ENCODE peak calls at places on chromosome 5, in six cellular contexts. T, D, G, U, F and O are unnamed samples.

GRCh38 chr5:172007153-172007794 is 836 bp upstream of the FBXW11 start:
- DNase-seq in F (no peak), U (no peak), D (no peak), T (no peak), G (no peak), O (no peak)

GRCh38 chr5:147072591-147072990 is 162.2 kb upstream of the STK32A start:
- DNase-seq in F (no peak), D (no peak), T (no peak), U (no peak), G (no peak), O (no peak)

GRCh38 chr5:173496129-173496882 is 120.1 kb downstream of the BOD1 start:
- DNase-seq in G (no peak), D (no peak), U (no peak), F (no peak), T (no peak), O (no peak)

GRCh38 chr5:108769352-108769751 is 21.7 kb downstream of the FER start:
- DNase-seq in U (no peak), F (no peak), T (no peak), D (no peak), G (no peak), O (no peak)

GRCh38 chr5:143648696-143649095 is 163.3 kb upstream of the HMHB1 start:
- DNase-seq in D (no peak), F (no peak), U (no peak), T (no peak), G (no peak), O (no peak)

GRCh38 chr5:176639981-176640380 is 7.3 kb upstream of the TSPAN17 start:
- DNase-seq in G (no peak), F (no peak), D (no peak), T (no peak), U (no peak), O (no peak)

GRCh38 chr5:33210983-33211382 is 229.8 kb upstream of the TARS1 start:
- DNase-seq in F (no peak), U (no peak), T (no peak), G (no peak), D (no peak), O (no peak)

GRCh38 chr5:159982421-159983173 is 26.3 kb upstream of the TTC1 start:
- DNase-seq in T (no peak), G (no peak), F (no peak), D (no peak), U (no peak), O (no peak)

GRCh38 chr5:164052536-164053090 is 547.2 kb downstream of the MAT2B start:
- DNase-seq in G (no peak), T (no peak), F (no peak), D (peak), U (no peak), O (no peak)

GRCh38 chr5:57298985-57299491 is 125.2 kb downstream of the GPBP1 start:
- DNase-seq in U (peak), F (peak), D (peak), T (peak), G (peak), O (peak)

GRCh38 chr5:6461793-6462650 is 13.4 kb downstream of the UBE2QL1 start:
- DNase-seq in U (no peak), D (no peak), G (no peak), T (no peak), F (no peak), O (no peak)

GRCh38 chr5:76855961-76856360 is 6.1 kb downstream of the S100Z start:
- DNase-seq in G (no peak), F (no peak), U (no peak), T (no peak), D (no peak), O (peak)

GRCh38 chr5:150638053-150638444 is 2.4 kb upstream of the SYNPO start:
- DNase-seq in G (no peak), U (no peak), T (no peak), D (no peak), F (no peak), O (no peak)

GRCh38 chr5:106397700-106398099 is 1273.0 kb downstream of the EFNA5 start:
- DNase-seq in T (peak), G (peak), D (peak), F (peak), U (peak), O (no peak)

GRCh38 chr5:57653636-57654290 is 171.2 kb upstream of the ACTBL2 start:
- DNase-seq in T (no peak), F (no peak), G (no peak), U (no peak), D (no peak), O (no peak)

GRCh38 chr5:77645158-77645994 is 6.9 kb upstream of the OTP start:
- DNase-seq in D (no peak), G (no peak), F (peak), T (no peak), U (no peak), O (peak)

GRCh38 chr5:138468133-138468965 is 3.1 kb downstream of the EGR1 start:
- DNase-seq in U (no peak), T (peak), D (peak), G (peak), F (no peak), O (no peak)

GRCh38 chr5:91281409-91281808 is 101.7 kb downstream of the ARRDC3 start:
- DNase-seq in G (peak), T (peak), U (peak), D (no peak), F (no peak), O (no peak)

GRCh38 chr5:176413255-176413565 is 3.1 kb downstream of the CLTB start:
- DNase-seq in U (no peak), F (no peak), T (no peak), G (no peak), D (no peak), O (no peak)

GRCh38 chr5:164235176-164235914 is 729.9 kb downstream of the MAT2B start:
- DNase-seq in F (no peak), G (no peak), U (peak), T (peak), D (peak), O (no peak)

GRCh38 chr5:141430332-141431113 is at the start of gene PCDHGA12:
- DNase-seq in T (peak), F (peak), U (no peak), G (no peak), D (no peak), O (peak)

GRCh38 chr5:154520861-154521453 is 42.9 kb upstream of the HAND1 start:
- DNase-seq in G (peak), D (no peak), F (peak), T (no peak), U (peak), O (no peak)

GRCh38 chr5:34491251-34491620 is 164.9 kb upstream of the RAI14 start:
- DNase-seq in T (no peak), F (no peak), D (no peak), G (no peak), U (no peak), O (no peak)

GRCh38 chr5:43840424-43841232 is 237.6 kb downstream of the NNT start:
- DNase-seq in D (no peak), G (no peak), T (no peak), F (no peak), U (no peak), O (no peak)

GRCh38 chr5:1847611-1848010 is 35.1 kb downstream of the IRX4 start:
- DNase-seq in G (no peak), F (no peak), U (no peak), T (no peak), D (no peak), O (no peak)

GRCh38 chr5:135426102-135427082 is 20.8 kb downstream of the DCANP1 start:
- DNase-seq in G (peak), T (peak), D (no peak), U (peak), F (no peak), O (no peak)

GRCh38 chr5:43926923-43927322 is 323.9 kb downstream of the NNT start:
- DNase-seq in F (no peak), T (no peak), U (no peak), D (no peak), G (no peak), O (no peak)

GRCh38 chr5:44868541-44868940 is 59.8 kb downstream of the MRPS30 start:
- DNase-seq in D (no peak), G (no peak), F (no peak), T (no peak), U (no peak), O (no peak)

GRCh38 chr5:157172408-157172807 is 6.3 kb upstream of the GARIN3 start:
- DNase-seq in F (no peak), G (no peak), T (no peak), D (no peak), U (no peak), O (peak)

GRCh38 chr5:127320032-127320945 is 29.7 kb downstream of the MEGF10 start:
- DNase-seq in U (no peak), T (peak), F (no peak), D (no peak), G (peak), O (peak)

GRCh38 chr5:138385660-138386059 is 33.2 kb downstream of the KDM3B start:
- DNase-seq in D (no peak), U (no peak), G (no peak), T (no peak), F (no peak), O (no peak)

GRCh38 chr5:137699291-137700281 is 36.3 kb downstream of the KLHL3 start:
- DNase-seq in F (no peak), U (no peak), D (no peak), T (no peak), G (no peak), O (no peak)